ENCODE peak calls at places on chromosomes 5 and 9, in ten cellular contexts. B, Y, H, L, C, Q, O, E, U and K are unnamed samples.

GRCh38 chr5:110736763-110737162 is 2.0 kb upstream of the SLC25A46 start:
- DNase-seq in B (no peak), Y (no peak), H (no peak), L (no peak), C (no peak), Q (no peak), O (no peak), E (no peak), U (no peak), K (no peak)

GRCh38 chr5:150317048-150318003 is 14.6 kb upstream of the ARSI start:
- DNase-seq in B (peak; percentile 82), Y (peak; percentile 82), H (no peak), L (no peak), C (peak; percentile 9), Q (peak; percentile 92), O (no peak), E (no peak), U (peak; percentile 95), K (peak; percentile 83)

GRCh38 chr9:127124091-127124490 is 1.7 kb upstream of the ANGPTL2 start:
- DNase-seq in B (no peak), Y (no peak), H (no peak), L (no peak), C (no peak), Q (no peak), O (no peak), E (no peak), U (no peak), K (no peak)

GRCh38 chr5:172801184-172801671 is 30.2 kb upstream of the DUSP1 start:
- DNase-seq in B (peak; percentile 48), Y (peak; percentile 91), H (no peak), L (no peak), C (no peak), Q (peak; percentile 91), O (no peak), E (no peak), U (peak; percentile 98), K (peak; percentile 90)

GRCh38 chr9:112631313-112631712 is 86.6 kb downstream of the INIP start:
- DNase-seq in B (no peak), Y (no peak), H (no peak), L (no peak), C (no peak), Q (no peak), O (no peak), E (no peak), U (no peak), K (peak; percentile 4)

GRCh38 chr9:37953775-37954437 is 50.0 kb upstream of the SLC25A51 start:
- DNase-seq in B (peak; percentile 48), Y (peak; percentile 95), H (no peak), L (no peak), C (no peak), Q (peak; percentile 97), O (peak; percentile 72), E (no peak), U (peak; percentile 100), K (peak; percentile 98)

GRCh38 chr5:154110781-154111180 is 72.0 kb downstream of the MFAP3 start:
- DNase-seq in B (no peak), Y (peak; percentile 16), H (no peak), L (no peak), C (no peak), Q (no peak), O (no peak), E (no peak), U (peak; percentile 33), K (peak; percentile 28)

GRCh38 chr9:98401140-98402025 is 145.9 kb upstream of the TBC1D2 start:
- DNase-seq in B (no peak), Y (peak; percentile 82), H (no peak), L (no peak), C (peak; percentile 9), Q (peak; percentile 27), O (no peak), E (no peak), U (peak; percentile 12), K (peak; percentile 80)

GRCh38 chr9:73565833-73566465 is 414.3 kb downstream of the ANXA1 start:
- DNase-seq in B (peak; percentile 41), Y (peak; percentile 62), H (no peak), L (no peak), C (peak; percentile 73), Q (no peak), O (peak; percentile 2), E (no peak), U (no peak), K (peak; percentile 44)

GRCh38 chr5:102799017-102799416 is 43.9 kb downstream of the PAM start:
- DNase-seq in B (no peak), Y (peak; percentile 11), H (no peak), L (no peak), C (no peak), Q (no peak), O (no peak), E (no peak), U (no peak), K (peak; percentile 51)

GRCh38 chr5:119470851-119471451 is 18.7 kb downstream of the HSD17B4 start:
- DNase-seq in B (peak; percentile 41), Y (peak; percentile 64), H (no peak), L (no peak), C (peak; percentile 56), Q (peak; percentile 72), O (peak; percentile 16), E (no peak), U (peak; percentile 51), K (peak; percentile 69)

GRCh38 chr9:120846906-120847305 is 4.2 kb upstream of the PSMD5 start:
- DNase-seq in B (no peak), Y (peak; percentile 42), H (no peak), L (no peak), C (peak; percentile 27), Q (no peak), O (no peak), E (no peak), U (peak; percentile 26), K (peak; percentile 26)

GRCh38 chr5:82991678-82992323 is 85.4 kb downstream of the TMEM167A start:
- DNase-seq in B (peak; percentile 28), Y (no peak), H (no peak), L (no peak), C (no peak), Q (peak; percentile 21), O (no peak), E (no peak), U (peak; percentile 38), K (peak; percentile 14)

GRCh38 chr5:9046756-9047481 is 499.0 kb downstream of the SEMA5A start:
- DNase-seq in B (no peak), Y (peak; percentile 76), H (no peak), L (no peak), C (no peak), Q (peak; percentile 71), O (no peak), E (no peak), U (peak; percentile 99), K (peak; percentile 89)

GRCh38 chr9:78973906-78974305 is 597.9 kb upstream of the TLE4 start:
- DNase-seq in B (no peak), Y (no peak), H (no peak), L (no peak), C (peak; percentile 16), Q (peak; percentile 4), O (no peak), E (no peak), U (peak; percentile 79), K (peak; percentile 11)

GRCh38 chr5:178297751-178298150 is 65.1 kb upstream of the PHYKPL start:
- DNase-seq in B (no peak), Y (no peak), H (no peak), L (no peak), C (no peak), Q (no peak), O (no peak), E (peak; percentile 2), U (no peak), K (no peak)

DNA sequence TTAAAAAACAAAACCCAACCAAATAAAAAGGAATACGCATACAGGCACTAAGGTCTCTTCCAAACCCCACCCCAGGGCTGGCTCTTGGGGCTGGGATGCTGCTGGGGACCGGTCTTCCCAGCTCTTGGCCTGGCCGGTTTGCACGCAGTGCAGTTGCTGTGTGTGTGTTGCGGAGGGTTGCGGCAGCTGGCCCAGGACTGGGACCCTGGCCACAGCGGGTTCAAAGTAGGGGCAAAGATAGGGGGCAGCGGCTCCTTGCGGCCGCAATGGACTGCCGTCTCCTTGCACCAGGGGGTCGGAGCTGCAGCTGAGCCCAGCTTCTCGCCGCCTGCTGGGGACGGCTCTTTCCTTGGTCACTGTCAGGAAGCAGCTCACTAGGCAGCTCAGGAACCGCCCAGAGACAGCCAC is 5.0 kb downstream of the DMRT3 start:
- DNase-seq in B (no peak), Y (no peak), H (no peak), L (no peak), C (peak; percentile 72), Q (no peak), O (no peak), E (no peak), U (no peak), K (no peak)
- TF ChIP-seq CTCF in B (no peak), Y (no peak), H (no peak), L (no peak), C (peak; percentile 52), Q (no peak), O (no peak), E (no peak), U (no peak), K (no peak)

DNA sequence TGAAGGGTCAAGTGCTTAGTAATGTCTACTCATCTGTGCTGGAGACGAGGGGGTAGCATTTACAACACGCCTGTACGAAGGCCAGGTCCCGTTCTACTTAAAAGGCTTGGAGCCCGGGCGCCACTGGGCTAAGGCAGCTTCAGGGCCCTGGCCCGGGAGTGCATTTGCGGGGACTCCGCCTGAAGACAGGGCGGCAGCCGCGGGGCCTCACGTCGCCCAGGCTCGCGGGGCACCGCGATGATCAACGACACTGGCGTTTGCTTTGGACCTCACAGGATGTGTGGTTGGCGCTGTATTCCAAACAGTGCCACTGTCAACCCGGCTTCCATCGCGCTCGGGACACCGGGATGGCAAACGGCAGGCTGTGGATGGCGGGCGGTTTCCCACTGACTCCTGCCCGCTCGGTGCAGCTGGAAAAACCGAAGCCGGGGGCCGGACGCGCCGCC is 1.1 kb upstream of the TENT4A start:
- DNase-seq in B (peak; percentile 56), Y (peak; percentile 62), H (peak; percentile 28), L (peak; percentile 50), C (peak; percentile 70), Q (peak; percentile 51), O (peak; percentile 58), E (peak; percentile 55), U (peak; percentile 73), K (peak; percentile 58)
- TF ChIP-seq CTCF in B (no peak), Y (peak; percentile 20), H (no peak), L (no peak), C (no peak), Q (peak; percentile 11), O (no peak), E (no peak), U (no peak), K (no peak)

GRCh38 chr5:128844354-128844923 is 120.8 kb upstream of the SLC27A6 start:
- DNase-seq in B (no peak), Y (peak; percentile 58), H (no peak), L (no peak), C (peak; percentile 43), Q (peak; percentile 58), O (peak; percentile 6), E (no peak), U (peak; percentile 28), K (peak; percentile 60)
- TF ChIP-seq CTCF in B (no peak), Y (peak; percentile 7), H (no peak), L (peak; percentile 12), C (peak; percentile 43), Q (peak; percentile 22), O (no peak), E (no peak), U (peak; percentile 51), K (peak; percentile 28)

GRCh38 chr5:165460911-165461310 is 1955.5 kb downstream of the MAT2B start:
- DNase-seq in B (no peak), Y (no peak), H (no peak), L (no peak), C (no peak), Q (peak; percentile 32), O (no peak), E (no peak), U (peak; percentile 15), K (no peak)

GRCh38 chr5:165459232-165459631 is 1953.8 kb downstream of the MAT2B start:
- DNase-seq in B (no peak), Y (no peak), H (no peak), L (no peak), C (no peak), Q (peak; percentile 24), O (no peak), E (no peak), U (peak; percentile 61), K (no peak)

GRCh38 chr5:165457854-165458481 is 1952.5 kb downstream of the MAT2B start:
- DNase-seq in B (peak; percentile 42), Y (peak; percentile 65), H (no peak), L (no peak), C (peak; percentile 88), Q (peak; percentile 72), O (no peak), E (no peak), U (peak; percentile 55), K (peak; percentile 44)
- TF ChIP-seq CTCF in B (no peak), Y (peak; percentile 19), H (no peak), L (peak; percentile 35), C (peak; percentile 83), Q (peak; percentile 82), O (no peak), E (no peak), U (peak; percentile 54), K (peak; percentile 57)